ENCODE peak calls at places on chromosomes 1 and 21, in nine cellular contexts. E, Y, N, S, C, V, G, L and M are unnamed samples.

GRCh38 chr1:175848329-175848728 is 104.9 kb upstream of the TNR start:
- DNase-seq in E (no peak), Y (no peak), N (no peak), S (no peak), C (no peak), V (no peak), G (no peak), L (no peak), M (no peak)

GRCh38 chr1:3463891-3464648 is 9.6 kb downstream of the ARHGEF16 start:
- DNase-seq in E (no peak), Y (no peak), N (no peak), S (no peak), C (peak), V (no peak), G (no peak), L (no peak), M (no peak)

GRCh38 chr1:30304080-30304479 is 419.3 kb downstream of the MATN1 start:
- DNase-seq in E (no peak), Y (no peak), N (no peak), S (no peak), C (no peak), V (no peak), G (no peak), L (no peak), M (no peak)

GRCh38 chr1:10508511-10508951 is 33.8 kb downstream of the PEX14 start:
- DNase-seq in E (no peak), Y (no peak), N (no peak), S (no peak), C (peak), V (no peak), G (no peak), L (no peak), M (no peak)

GRCh38 chr1:145708063-145708462 is 895 bp upstream of the PDZK1 start:
- DNase-seq in E (no peak), Y (no peak), N (no peak), S (no peak), C (no peak), V (no peak), G (no peak), L (no peak), M (no peak)

GRCh38 chr1:15633756-15634420 is 16.6 kb downstream of the DDI2 start:
- DNase-seq in E (no peak), Y (no peak), N (no peak), S (no peak), C (no peak), V (no peak), G (no peak), L (no peak), M (no peak)

GRCh38 chr1:181135462-181135781 is 46.9 kb downstream of the IER5 start:
- DNase-seq in E (no peak), Y (peak), N (no peak), S (no peak), C (no peak), V (no peak), G (no peak), L (no peak), M (peak)

GRCh38 chr1:172141351-172142000 is 279.0 kb upstream of the C1orf105 start:
- DNase-seq in E (no peak), Y (no peak), N (no peak), S (no peak), C (no peak), V (no peak), G (no peak), L (no peak), M (no peak)

GRCh38 chr1:41647202-41648135 is 163.0 kb upstream of the EDN2 start:
- DNase-seq in E (no peak), Y (no peak), N (no peak), S (no peak), C (no peak), V (no peak), G (no peak), L (no peak), M (no peak)

GRCh38 chr1:159790237-159790917 is 9.6 kb downstream of the DUSP23 start:
- DNase-seq in E (no peak), Y (no peak), N (no peak), S (no peak), C (peak), V (peak), G (no peak), L (no peak), M (peak)

GRCh38 chr1:53629101-53629691 is 109.8 kb downstream of the GLIS1 start:
- DNase-seq in E (no peak), Y (no peak), N (peak), S (no peak), C (no peak), V (no peak), G (no peak), L (no peak), M (no peak)

GRCh38 chr1:30374400-30375070 is 348.9 kb downstream of the MATN1 start:
- DNase-seq in E (no peak), Y (no peak), N (no peak), S (no peak), C (no peak), V (no peak), G (no peak), L (no peak), M (no peak)

GRCh38 chr1:108947871-108948525 is 15.3 kb downstream of the CLCC1 start:
- DNase-seq in E (no peak), Y (no peak), N (no peak), S (no peak), C (peak), V (peak), G (no peak), L (no peak), M (no peak)

GRCh38 chr1:82161651-82162238 is 361.0 kb downstream of the ADGRL2 start:
- DNase-seq in E (no peak), Y (no peak), N (no peak), S (no peak), C (no peak), V (no peak), G (no peak), L (no peak), M (peak)

GRCh38 chr1:74502432-74502831 is 10.0 kb downstream of the LRRC53 start:
- DNase-seq in E (no peak), Y (peak), N (no peak), S (no peak), C (peak), V (peak), G (no peak), L (no peak), M (peak)

GRCh38 chr21:42039470-42039901 is 29.3 kb upstream of the ZBTB21 start:
- DNase-seq in E (no peak), Y (no peak), N (peak), S (no peak), C (no peak), V (peak), G (no peak), L (no peak), M (no peak)

GRCh38 chr1:156368889-156369684 is at the start of gene RHBG:
- DNase-seq in E (no peak), Y (no peak), N (no peak), S (no peak), C (peak), V (peak), G (no peak), L (no peak), M (no peak)

GRCh38 chr1:154571964-154572288 is 4.3 kb downstream of the CHRNB2 start:
- DNase-seq in E (no peak), Y (no peak), N (no peak), S (no peak), C (no peak), V (no peak), G (no peak), L (no peak), M (no peak)

GRCh38 chr1:241749924-241750695 is 97.9 kb upstream of the EXO1 start:
- DNase-seq in E (no peak), Y (no peak), N (no peak), S (no peak), C (no peak), V (peak), G (no peak), L (no peak), M (no peak)

GRCh38 chr1:226083303-226084101 is 21.0 kb downstream of the H3-3A start:
- DNase-seq in E (peak), Y (peak), N (peak), S (peak), C (peak), V (peak), G (peak), L (peak), M (peak)

GRCh38 chr1:51969038-51969705 is 21.3 kb downstream of the RAB3B start:
- DNase-seq in E (no peak), Y (no peak), N (no peak), S (no peak), C (no peak), V (peak), G (no peak), L (no peak), M (no peak)

GRCh38 chr21:33033094-33033951 is 7.6 kb downstream of the OLIG2 start:
- DNase-seq in E (no peak), Y (no peak), N (no peak), S (no peak), C (no peak), V (no peak), G (no peak), L (no peak), M (no peak)

GRCh38 chr1:97778718-97779117 is 142.1 kb downstream of the DPYD start:
- DNase-seq in E (no peak), Y (no peak), N (no peak), S (no peak), C (no peak), V (no peak), G (no peak), L (no peak), M (no peak)

GRCh38 chr21:41375875-41376274 is 14.0 kb downstream of the MX2 start:
- DNase-seq in E (no peak), Y (no peak), N (no peak), S (no peak), C (no peak), V (no peak), G (no peak), L (no peak), M (no peak)

GRCh38 chr1:224507771-224508523 is 73.3 kb upstream of the WDR26 start:
- DNase-seq in E (no peak), Y (no peak), N (no peak), S (no peak), C (no peak), V (no peak), G (no peak), L (no peak), M (no peak)

GRCh38 chr1:41312991-41313645 is 48.1 kb upstream of the FOXO6 start:
- DNase-seq in E (no peak), Y (no peak), N (no peak), S (no peak), C (no peak), V (no peak), G (no peak), L (no peak), M (no peak)

GRCh38 chr1:162349635-162350330 is 26.9 kb downstream of the SPATA46 start:
- DNase-seq in E (no peak), Y (no peak), N (no peak), S (no peak), C (no peak), V (peak), G (no peak), L (no peak), M (peak)